ENCODE peak calls at places on chromosomes 5 and 9, in six cellular contexts. R is PC-3, H is SK-N-SH, I is HepG2, J is sigmoid colon, D is heart left ventricle. O is an unnamed sample.

GRCh38 chr9:133913571-133914369 is 78.4 kb downstream of the VAV2 start:
- DNase-seq in H (peak; percentile 68), R (no peak), D (no peak), J (no peak), I (no peak), O (no peak)

GRCh38 chr9:37914701-37915358 is 10.9 kb upstream of the SLC25A51 start:
- DNase-seq in D (no peak), R (no peak), I (no peak), J (no peak), H (no peak), O (no peak)

GRCh38 chr9:110744753-110745522 is 76.3 kb downstream of the MUSK start:
- DNase-seq in R (peak; percentile 91), I (no peak), D (no peak), H (no peak), J (peak; percentile 83), O (no peak)

GRCh38 chr9:19201899-19202891 is 28.3 kb upstream of the DENND4C start:
- DNase-seq in D (no peak), I (peak; percentile 92), H (peak; percentile 69), J (no peak), R (no peak), O (no peak)

GRCh38 chr9:112198646-112199045 is 23.5 kb upstream of the SUSD1 start:
- DNase-seq in R (no peak), D (no peak), H (no peak), I (no peak), J (no peak), O (no peak)

GRCh38 chr5:121982089-121982488 is 20.3 kb downstream of the SRFBP1 start:
- DNase-seq in H (no peak), J (no peak), R (no peak), D (no peak), I (no peak), O (no peak)

GRCh38 chr9:21609506-21609905 is 127.4 kb upstream of the IFNE start:
- DNase-seq in D (no peak), H (no peak), J (no peak), I (no peak), R (no peak), O (no peak)

GRCh38 chr5:164332349-164333196 is 827.2 kb downstream of the MAT2B start:
- DNase-seq in J (no peak), H (no peak), D (no peak), I (no peak), R (no peak), O (no peak)

GRCh38 chr5:34011521-34011920 is 3.7 kb upstream of the AMACR start:
- DNase-seq in J (no peak), H (no peak), I (no peak), R (no peak), D (no peak), O (no peak)

GRCh38 chr5:157511656-157512644 is 51.9 kb downstream of the NIPAL4 start:
- DNase-seq in I (peak; percentile 79), J (peak; percentile 99), D (peak; percentile 95), R (peak; percentile 99), H (no peak), O (peak; percentile 92)

GRCh38 chr5:149633671-149634350 is 52.5 kb downstream of the ARHGEF37 start:
- DNase-seq in J (peak; percentile 17), I (no peak), R (peak; percentile 23), D (no peak), H (no peak), O (no peak)

GRCh38 chr5:130096488-130096887 is 192.2 kb downstream of the CHSY3 start:
- DNase-seq in D (no peak), H (no peak), I (no peak), J (no peak), R (no peak), O (no peak)

GRCh38 chr5:123681061-123681460 is 169.1 kb downstream of the CSNK1G3 start:
- DNase-seq in H (no peak), J (no peak), D (no peak), I (no peak), R (no peak), O (no peak)

GRCh38 chr5:37553720-37554402 is 174.7 kb downstream of the WDR70 start:
- DNase-seq in H (no peak), J (peak; percentile 71), R (peak; percentile 72), I (no peak), D (no peak), O (no peak)

GRCh38 chr5:148729182-148729581 is 74.9 kb upstream of the HTR4 start:
- DNase-seq in J (no peak), H (peak; percentile 12), R (peak; percentile 61), I (no peak), D (no peak), O (no peak)

GRCh38 chr9:134293031-134293521 is 33.2 kb upstream of the RXRA start:
- DNase-seq in D (no peak), J (no peak), H (no peak), I (no peak), R (no peak), O (no peak)

GRCh38 chr5:140336388-140336787 is 10.0 kb downstream of the HBEGF start:
- DNase-seq in R (no peak), J (peak; percentile 87), D (peak; percentile 68), I (peak; percentile 63), H (no peak), O (peak; percentile 4)

GRCh38 chr5:68369436-68370125 is 154.0 kb downstream of the PIK3R1 start:
- DNase-seq in H (no peak), I (no peak), R (no peak), D (no peak), J (no peak), O (no peak)

GRCh38 chr9:90774682-90775081 is 26.9 kb upstream of the SYK start:
- DNase-seq in D (no peak), I (no peak), H (no peak), J (no peak), R (peak; percentile 4), O (no peak)

GRCh38 chr5:160271396-160271795 is 41.0 kb downstream of the CCNJL start:
- DNase-seq in R (no peak), I (no peak), D (no peak), H (peak; percentile 54), J (no peak), O (peak; percentile 43)

GRCh38 chr9:114995681-114996221 is 65.4 kb upstream of the TNFSF8 start:
- DNase-seq in J (no peak), I (no peak), H (no peak), R (no peak), D (peak; percentile 50), O (no peak)

GRCh38 chr9:130240410-130241197 is 25.0 kb upstream of the HMCN2 start:
- DNase-seq in I (peak; percentile 72), R (peak; percentile 52), J (peak; percentile 82), D (peak; percentile 51), H (peak; percentile 84), O (no peak)

GRCh38 chr5:74657165-74657564 is 16.6 kb upstream of the ENC1 start:
- DNase-seq in H (no peak), R (no peak), I (no peak), J (no peak), D (no peak), O (no peak)

GRCh38 chr9:14749738-14750137 is 27.2 kb upstream of the CER1 start:
- DNase-seq in J (no peak), H (no peak), R (no peak), I (no peak), D (no peak), O (peak; percentile 8)

GRCh38 chr9:112546149-112547012 is 59.8 kb downstream of the KIAA1958 start:
- DNase-seq in R (no peak), I (no peak), J (no peak), H (no peak), D (no peak), O (no peak)

GRCh38 chr5:15321771-15322170 is 178.2 kb upstream of the FBXL7 start:
- DNase-seq in R (no peak), H (no peak), J (no peak), D (no peak), I (no peak), O (no peak)

GRCh38 chr9:131986576-131986975 is 93.1 kb downstream of the MED27 start:
- DNase-seq in I (no peak), D (no peak), J (no peak), H (no peak), R (peak; percentile 95), O (no peak)

GRCh38 chr5:88683506-88684135 is 199.4 kb downstream of the MEF2C start:
- DNase-seq in I (peak; percentile 5), D (no peak), H (peak; percentile 75), J (no peak), R (peak; percentile 39), O (no peak)
- TF ChIP-seq CTCF in I (no peak), D (no peak), H (peak; percentile 27), J (no peak), R (peak; percentile 35), O (no peak)

GRCh38 chr9:138117836-138118235 is 240.3 kb downstream of the CACNA1B start:
- DNase-seq in I (no peak), H (no peak), J (no peak), D (no peak), R (no peak), O (peak; percentile 11)

GRCh38 chr9:138117101-138117750 is 239.6 kb downstream of the CACNA1B start:
- DNase-seq in H (no peak), J (no peak), I (no peak), R (no peak), D (no peak), O (peak; percentile 32)

GRCh38 chr9:138115506-138115905 is 237.9 kb downstream of the CACNA1B start:
- DNase-seq in D (no peak), H (peak; percentile 10), R (no peak), I (no peak), J (no peak), O (no peak)

GRCh38 chr9:138114501-138115245 is 237.1 kb downstream of the CACNA1B start:
- DNase-seq in I (no peak), H (no peak), J (no peak), R (no peak), D (no peak), O (no peak)

GRCh38 chr9:138116521-138116920 is 238.9 kb downstream of the CACNA1B start:
- DNase-seq in D (no peak), I (no peak), H (peak; percentile 57), J (no peak), R (no peak), O (no peak)
- H3K9me3 ChIP-seq in D (no peaks in the 10 kb centered on the region), I (no peaks in the 10 kb centered on the region), H (no peaks in the 10 kb centered on the region), J (no peaks in the 10 kb centered on the region), R (no peaks in the 10 kb centered on the region), O (no peaks in the 10 kb centered on the region)

GRCh38 chr9:99266136-99267023 is 44.3 kb downstream of the SEC61B start:
- DNase-seq in R (peak; percentile 53), I (peak; percentile 65), H (peak; percentile 74), D (peak; percentile 72), J (peak; percentile 77), O (peak; percentile 73)

GRCh38 chr9:99261923-99262322 is 39.8 kb downstream of the SEC61B start:
- DNase-seq in H (no peak), R (no peak), I (no peak), D (no peak), J (no peak), O (no peak)

GRCh38 chr9:99259231-99259918 is 37.3 kb downstream of the SEC61B start:
- DNase-seq in J (peak; percentile 93), I (no peak), R (no peak), D (peak; percentile 96), H (no peak), O (peak; percentile 90)

GRCh38 chr9:99262949-99263418 is 40.9 kb downstream of the SEC61B start:
- DNase-seq in D (no peak), J (no peak), R (no peak), I (no peak), H (no peak), O (no peak)

GRCh38 chr9:99264070-99264469 is 42.0 kb downstream of the SEC61B start:
- DNase-seq in R (peak; percentile 28), H (no peak), I (no peak), J (no peak), D (no peak), O (no peak)
- TF ChIP-seq CTCF in R (peak; percentile 52), H (peak; percentile 44), I (no peak), J (no peak), D (peak; percentile 13), O (no peak)

GRCh38 chr9:86572904-86573303 is 218.7 kb upstream of the TUT7 start:
- DNase-seq in J (no peak), D (no peak), H (no peak), I (no peak), R (no peak), O (no peak)
- H3K9me3 ChIP-seq in J (no peaks in the 10 kb centered on the region), D (peaks cover 17% of the 10 kb centered on the region), H (no peaks in the 10 kb centered on the region), I (no peaks in the 10 kb centered on the region), R (no peaks in the 10 kb centered on the region), O (peaks cover 15% of the 10 kb centered on the region)